ENCODE peak calls at places on chromosomes 12 and 14, in six cellular contexts. D is tibial artery, M is left lung, N is A549, Z is OCI-LY7, W is progenitor cell of endocrine pancreas. I is an unnamed sample.

GRCh38 chr14:73685328-73685727 is 28.9 kb downstream of the PNMA1 start:
- DNase-seq in M (peak), Z (no peak), W (no peak), N (no peak), D (no peak), I (no peak)

GRCh38 chr12:68012712-68013111 is 23.5 kb downstream of the IFNG-AS1 start:
- DNase-seq in Z (peak), N (no peak), M (no peak), D (no peak), W (no peak), I (no peak)

GRCh38 chr12:4307593-4308333 is 13.2 kb upstream of the TIGAR start:
- DNase-seq in Z (peak), W (peak), N (peak), D (peak), M (peak), I (peak)

GRCh38 chr14:100690672-100691071 is 36.0 kb upstream of the DLK1 start:
- DNase-seq in W (no peak), M (no peak), D (no peak), N (no peak), Z (no peak), I (no peak)

GRCh38 chr14:62185078-62185477 is 422.9 kb downstream of the SNAPC1 start:
- DNase-seq in N (no peak), Z (no peak), W (no peak), M (no peak), D (no peak), I (no peak)

GRCh38 chr12:13390381-13390856 is 193.9 kb downstream of the EMP1 start:
- DNase-seq in D (peak), M (peak), N (peak), Z (no peak), W (peak), I (peak)

GRCh38 chr14:72708708-72709475 is 185.0 kb downstream of the DPF3 start:
- DNase-seq in W (no peak), Z (no peak), N (no peak), M (no peak), D (no peak), I (no peak)

GRCh38 chr12:62533087-62533754 is 66.6 kb downstream of the MON2 start:
- DNase-seq in N (no peak), Z (no peak), W (no peak), M (no peak), D (no peak), I (no peak)

GRCh38 chr12:442235-442884 is 17.4 kb upstream of the B4GALNT3 start:
- DNase-seq in M (no peak), Z (peak), N (peak), W (peak), D (no peak), I (no peak)

GRCh38 chr12:71558445-71558844 is 105.2 kb downstream of the ZFC3H1 start:
- DNase-seq in M (no peak), W (no peak), Z (no peak), D (no peak), N (no peak), I (no peak)

GRCh38 chr14:73943083-73943482 is 6.8 kb downstream of the FAM161B start:
- DNase-seq in N (no peak), Z (no peak), W (no peak), M (no peak), D (peak), I (no peak)

GRCh38 chr12:144650-145284 is 69.2 kb downstream of the SLC6A12 start:
- DNase-seq in N (no peak), W (no peak), D (no peak), Z (no peak), M (no peak), I (no peak)

GRCh38 chr14:75469606-75470237 is 41.9 kb downstream of the JDP2 start:
- DNase-seq in N (no peak), D (peak), M (peak), Z (no peak), W (no peak), I (no peak)

GRCh38 chr12:19833775-19834501 is 394.6 kb downstream of the AEBP2 start:
- DNase-seq in D (no peak), Z (no peak), M (no peak), N (no peak), W (no peak), I (no peak)

GRCh38 chr14:63431466-63431865 is 111.7 kb downstream of the PPP2R5E start:
- DNase-seq in Z (no peak), D (no peak), M (no peak), N (no peak), W (no peak), I (no peak)

GRCh38 chr14:92726135-92726932 is 22.1 kb downstream of the LGMN start:
- DNase-seq in N (peak), Z (no peak), M (peak), W (no peak), D (peak), I (peak)

GRCh38 chr12:68092976-68093375 is 66.6 kb downstream of the IFNG start:
- DNase-seq in Z (no peak), N (no peak), M (no peak), D (no peak), W (no peak), I (no peak)

GRCh38 chr12:28827841-28828240 is 321.2 kb upstream of the FAR2 start:
- DNase-seq in M (no peak), Z (no peak), D (no peak), W (no peak), N (no peak), I (no peak)
- TF ChIP-seq CTCF in M (no peak), Z (no peak), D (no peak), W (no peak), N (no peak), I (no peak)

GRCh38 chr12:105369014-105369413 is 38.5 kb downstream of the C12orf75 start:
- DNase-seq in Z (no peak), W (no peak), M (no peak), N (no peak), D (no peak), I (no peak)
- TF ChIP-seq CTCF in Z (no peak), W (no peak), M (no peak), N (no peak), D (peak), I (no peak)

GRCh38 chr14:47439953-47440352 is 235.5 kb downstream of the MDGA2 start:
- DNase-seq in M (no peak), Z (no peak), W (no peak), D (no peak), N (no peak), I (no peak)

GRCh38 chr14:47447076-47447475 is 228.3 kb downstream of the MDGA2 start:
- DNase-seq in W (no peak), N (no peak), D (no peak), M (no peak), Z (no peak), I (no peak)

GRCh38 chr14:47438650-47439140 is 236.7 kb downstream of the MDGA2 start:
- DNase-seq in M (no peak), D (no peak), Z (no peak), W (no peak), N (no peak), I (no peak)

DNA sequence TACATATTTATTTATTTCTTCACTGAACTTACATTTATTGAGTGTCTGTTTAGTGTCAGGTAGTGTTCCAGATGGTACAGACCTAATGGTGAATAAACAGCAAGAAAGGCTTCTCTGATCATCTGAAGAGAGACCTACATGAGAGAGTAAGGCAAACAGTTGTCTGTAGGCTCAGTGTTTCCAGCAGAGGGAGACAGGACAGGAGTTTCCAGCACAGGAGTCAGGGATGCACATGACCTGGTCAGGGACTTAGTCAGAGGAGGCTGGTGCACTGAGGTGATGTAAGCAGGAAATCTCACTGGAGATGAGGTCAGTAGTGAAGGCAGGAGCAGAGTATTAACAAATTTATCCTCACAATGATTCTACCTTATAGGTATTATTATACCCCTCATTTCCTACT is 233.2 kb downstream of the MDGA2 start:
- DNase-seq in N (no peak), M (peak), D (no peak), Z (no peak), W (peak), I (no peak)
- TF ChIP-seq CTCF in N (no peak), M (no peak), D (no peak), Z (no peak), W (peak), I (no peak)

DNA sequence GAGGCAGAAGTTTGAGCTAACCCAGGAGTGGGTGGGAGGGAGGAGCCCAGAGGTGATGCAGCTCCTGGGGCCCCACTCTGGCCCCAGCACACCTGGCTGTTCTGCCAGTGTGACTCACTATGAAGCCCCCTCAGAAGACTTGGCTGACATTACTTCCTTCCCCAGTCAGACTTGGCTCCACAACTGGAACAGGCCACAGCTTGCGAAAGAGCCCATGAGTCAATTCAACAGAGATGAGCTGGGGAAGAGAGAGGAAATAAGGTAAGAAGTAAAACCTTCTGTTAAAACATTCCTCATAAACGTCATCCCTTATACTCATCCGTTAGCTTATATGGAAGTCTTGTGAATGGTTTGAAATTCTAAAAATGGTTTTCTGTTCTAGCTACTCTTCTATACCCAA is 245.9 kb downstream of the ADAMTS20 start:
- DNase-seq in W (no peak), N (peak), D (no peak), M (no peak), Z (no peak), I (peak)
- TF ChIP-seq CTCF in W (no peak), N (no peak), D (no peak), M (no peak), Z (no peak), I (no peak)

DNA sequence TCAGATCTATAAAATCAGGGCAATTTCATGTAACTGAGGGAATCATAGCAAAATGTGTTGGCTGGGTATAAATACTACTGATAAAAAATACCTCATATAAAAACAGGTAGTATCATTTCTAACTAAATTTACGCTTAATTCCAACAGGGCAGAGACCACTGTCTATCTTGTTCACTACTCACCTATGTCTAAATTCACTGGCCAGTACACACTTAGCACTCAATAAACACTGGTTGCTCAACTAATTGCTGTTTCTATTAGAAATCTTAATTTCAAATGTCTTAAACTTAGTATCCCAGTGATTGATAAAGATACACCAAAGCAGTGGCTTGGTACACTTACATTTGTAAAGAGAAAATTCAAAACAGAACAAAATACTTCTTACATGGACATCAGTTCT is 55.6 kb downstream of the HNRNPC start:
- DNase-seq in Z (no peak), N (no peak), D (no peak), M (no peak), W (no peak), I (no peak)
- TF ChIP-seq CTCF in Z (no peak), N (no peak), D (no peak), M (no peak), W (no peak), I (no peak)

GRCh38 chr12:5441497-5442236 is 9.8 kb downstream of the NTF3 start:
- DNase-seq in W (no peak), D (no peak), Z (no peak), N (no peak), M (no peak), I (no peak)

GRCh38 chr12:5439788-5440300 is 7.9 kb downstream of the NTF3 start:
- DNase-seq in D (no peak), M (no peak), N (no peak), W (no peak), Z (no peak), I (no peak)

GRCh38 chr12:5440973-5441372 is 9.1 kb downstream of the NTF3 start:
- DNase-seq in W (no peak), Z (no peak), D (no peak), N (no peak), M (no peak), I (no peak)

GRCh38 chr12:5444520-5444919 is 12.6 kb downstream of the NTF3 start:
- DNase-seq in D (peak), W (no peak), Z (no peak), N (no peak), M (no peak), I (no peak)

DNA sequence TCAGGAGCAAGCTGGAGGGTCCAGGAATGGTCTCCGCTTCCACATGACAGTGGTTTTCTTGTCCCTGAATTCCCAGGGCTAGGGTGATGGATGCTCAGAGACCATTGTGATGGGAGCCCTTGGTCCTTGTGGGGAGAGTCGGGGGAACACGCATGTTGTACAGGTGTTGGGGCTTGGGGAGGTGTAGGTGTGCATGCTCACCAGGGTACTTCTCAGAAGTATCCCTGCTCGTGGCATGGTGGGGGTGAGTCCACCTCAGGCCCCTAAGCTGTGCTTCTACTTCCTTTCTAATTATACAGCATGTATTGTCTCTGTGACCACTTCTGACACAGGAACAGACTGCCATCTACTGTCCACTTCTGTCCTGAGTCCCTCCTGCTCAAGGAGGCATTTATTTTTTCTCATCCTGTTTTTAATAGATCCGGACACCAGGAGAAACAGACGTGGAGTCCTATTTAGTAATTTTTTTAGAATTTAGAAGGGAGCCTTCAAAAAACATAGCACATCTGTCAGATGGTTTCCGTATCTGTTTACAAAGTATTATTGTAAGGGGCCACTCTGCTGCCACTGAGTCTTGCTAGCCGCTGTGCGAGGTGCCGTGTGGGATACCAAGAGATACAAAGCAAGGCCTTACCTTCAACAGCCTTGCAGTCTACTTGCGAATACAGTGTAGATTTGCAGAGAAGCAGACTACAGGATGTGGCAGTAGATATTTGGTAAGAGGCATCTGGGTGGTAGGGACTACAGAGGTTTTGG is 10.5 kb downstream of the NTF3 start:
- DNase-seq in N (peak), W (no peak), M (no peak), Z (peak), D (no peak), I (no peak)
- TF ChIP-seq CTCF in N (peak), W (peak), M (peak), Z (peak), D (peak), I (peak)

GRCh38 chr12:53268009-53268636 is at the start of gene ESPL1:
- DNase-seq in Z (peak), N (peak), W (peak), M (peak), D (peak), I (peak)
- TF ChIP-seq CTCF in Z (peak), N (peak), W (peak), M (peak), D (peak), I (no peak)

I was measured in psoas muscle.